ENCODE peak calls at places on chromosomes 6 and 20, in five cellular contexts. O, H, S, B and C are unnamed samples.

GRCh38 chr20:1539816-1540215 is 17.7 kb downstream of the SIRPD start:
- DNase-seq in O (no peak), H (no peak), S (no peak), B (no peak), C (no peak)

GRCh38 chr6:40881501-40881900 is 157.5 kb downstream of the UNC5CL start:
- DNase-seq in O (no peak), H (no peak), S (no peak), B (no peak), C (no peak)

GRCh38 chr20:38673731-38674177 is 50.5 kb upstream of the SLC32A1 start:
- DNase-seq in O (no peak), H (no peak), S (no peak), B (no peak), C (no peak)

GRCh38 chr20:59724457-59725366 is 120.4 kb downstream of the PHACTR3 start:
- DNase-seq in O (no peak), H (no peak), S (no peak), B (no peak), C (no peak)

GRCh38 chr6:73656501-73657145 is 2.8 kb upstream of the SLC17A5 start:
- DNase-seq in O (no peak), H (no peak), S (no peak), B (no peak), C (no peak)

GRCh38 chr20:33647603-33648395 is 14.3 kb upstream of the C20orf144 start:
- DNase-seq in O (no peak), H (no peak), S (peak), B (no peak), C (no peak)

GRCh38 chr20:35059110-35059509 is 33.5 kb downstream of the TRPC4AP start:
- DNase-seq in O (no peak), H (no peak), S (no peak), B (no peak), C (no peak)

GRCh38 chr6:151228788-151229400 is 10.9 kb upstream of the AKAP12 start:
- DNase-seq in O (no peak), H (no peak), S (no peak), B (no peak), C (no peak)

GRCh38 chr6:19028201-19028600 is 641.1 kb downstream of the RNF144B start:
- DNase-seq in O (no peak), H (no peak), S (no peak), B (no peak), C (no peak)

GRCh38 chr20:20233041-20233514 is 134.8 kb upstream of the INSM1 start:
- DNase-seq in O (no peak), H (no peak), S (no peak), B (no peak), C (no peak)

GRCh38 chr6:138953451-138953850 is 34.6 kb downstream of the REPS1 start:
- DNase-seq in O (no peak), H (no peak), S (no peak), B (no peak), C (no peak)

DNA sequence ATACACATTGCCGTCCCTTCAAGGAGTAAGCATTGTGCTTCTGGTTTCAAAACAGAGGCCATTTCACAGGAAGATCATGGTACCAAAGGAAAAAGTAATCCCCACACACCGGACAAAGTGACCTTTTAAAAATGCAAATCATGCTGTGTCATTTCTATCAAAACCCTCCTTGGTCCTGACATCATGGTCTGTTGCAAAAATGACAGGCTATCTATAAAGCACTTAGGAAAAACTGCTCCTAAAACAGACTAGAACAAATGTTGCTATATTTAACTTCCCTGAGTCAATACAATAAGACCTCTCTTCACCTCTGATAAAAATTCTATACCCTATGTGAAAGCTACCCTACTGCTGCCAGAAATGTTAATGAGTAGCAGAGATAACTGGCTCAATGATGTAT is 353.6 kb upstream of the RUNX2 start:
- DNase-seq in O (no peak), H (no peak), S (no peak), B (no peak), C (no peak)
- TF ChIP-seq EP300 in O (no peak), H (no peak), S (no peak), B (no peak), C (no peak)

GRCh38 chr6:90648873-90649272 is 62.0 kb upstream of the MAP3K7 start:
- DNase-seq in O (no peak), H (no peak), S (no peak), B (no peak), C (no peak)

GRCh38 chr6:90653750-90654149 is 66.9 kb upstream of the MAP3K7 start:
- DNase-seq in O (no peak), H (no peak), S (no peak), B (no peak), C (no peak)

GRCh38 chr6:90646936-90647335 is 60.1 kb upstream of the MAP3K7 start:
- DNase-seq in O (no peak), H (no peak), S (no peak), B (no peak), C (no peak)

GRCh38 chr6:90654166-90654565 is 67.3 kb upstream of the MAP3K7 start:
- DNase-seq in O (no peak), H (no peak), S (no peak), B (no peak), C (no peak)

GRCh38 chr6:90650041-90650948 is 63.4 kb upstream of the MAP3K7 start:
- DNase-seq in O (no peak), H (no peak), S (no peak), B (no peak), C (no peak)
- TF ChIP-seq EP300 in O (no peak), H (no peak), S (no peak), B (no peak), C (no peak)

DNA sequence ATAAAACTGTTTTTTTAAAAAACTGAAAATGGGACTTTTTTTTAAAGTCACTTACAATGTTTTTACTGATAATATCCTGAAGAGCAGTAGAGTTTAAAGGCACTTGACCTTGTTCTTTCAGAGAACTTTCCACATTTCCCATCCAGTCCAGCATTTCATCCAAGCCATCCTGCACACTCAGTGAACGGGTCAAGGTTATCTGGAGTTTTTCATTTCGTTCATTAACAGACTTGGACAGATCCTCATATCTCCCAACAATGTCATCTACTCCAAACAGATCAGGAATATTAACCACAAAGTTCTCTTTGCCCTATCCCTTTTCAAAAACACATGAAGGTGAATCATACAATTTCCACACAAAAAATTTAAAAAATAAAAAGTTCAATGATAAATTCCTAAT is 69.1 kb downstream of the DST start:
- DNase-seq in O (no peak), H (peak), S (no peak), B (no peak), C (no peak)
- TF ChIP-seq EP300 in O (no peak), H (no peak), S (no peak), B (no peak), C (no peak)

DNA sequence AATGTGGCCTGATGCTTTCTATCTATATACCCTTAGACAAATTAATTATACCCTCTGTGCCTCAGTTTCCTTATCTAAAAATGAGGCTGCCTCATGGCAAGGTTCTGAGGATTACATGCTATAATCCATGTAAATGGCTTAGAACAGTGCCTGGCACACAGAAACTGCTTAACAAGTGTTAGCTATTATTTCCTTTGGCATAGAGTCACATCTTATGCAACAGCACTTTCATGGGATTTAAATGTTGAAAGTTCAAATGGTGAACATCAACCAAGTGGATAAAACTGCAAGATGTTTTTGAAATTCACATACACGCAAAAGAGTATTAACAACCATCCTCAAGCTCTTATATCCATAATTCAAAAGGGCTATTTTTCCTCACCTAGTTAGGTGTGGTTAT is 202.8 kb upstream of the JAG1 start:
- DNase-seq in O (no peak), H (no peak), S (no peak), B (no peak), C (no peak)
- TF ChIP-seq EP300 in O (no peak), H (no peak), S (no peak), B (no peak), C (no peak)

GRCh38 chr6:69887714-69888345 is 21.5 kb downstream of the COL19A1 start:
- DNase-seq in O (no peak), H (no peak), S (no peak), B (no peak), C (no peak)

GRCh38 chr6:69883551-69883950 is 17.2 kb downstream of the COL19A1 start:
- DNase-seq in O (no peak), H (no peak), S (no peak), B (no peak), C (no peak)

GRCh38 chr6:69884231-69884630 is 17.9 kb downstream of the COL19A1 start:
- DNase-seq in O (no peak), H (no peak), S (no peak), B (no peak), C (no peak)

GRCh38 chr6:69888842-69889590 is 22.7 kb downstream of the COL19A1 start:
- DNase-seq in O (no peak), H (no peak), S (no peak), B (no peak), C (no peak)

GRCh38 chr6:69887026-69887425 is 20.7 kb downstream of the COL19A1 start:
- DNase-seq in O (no peak), H (no peak), S (no peak), B (no peak), C (no peak)
- TF ChIP-seq EP300 in O (no peak), H (no peak), S (no peak), B (no peak), C (no peak)

DNA sequence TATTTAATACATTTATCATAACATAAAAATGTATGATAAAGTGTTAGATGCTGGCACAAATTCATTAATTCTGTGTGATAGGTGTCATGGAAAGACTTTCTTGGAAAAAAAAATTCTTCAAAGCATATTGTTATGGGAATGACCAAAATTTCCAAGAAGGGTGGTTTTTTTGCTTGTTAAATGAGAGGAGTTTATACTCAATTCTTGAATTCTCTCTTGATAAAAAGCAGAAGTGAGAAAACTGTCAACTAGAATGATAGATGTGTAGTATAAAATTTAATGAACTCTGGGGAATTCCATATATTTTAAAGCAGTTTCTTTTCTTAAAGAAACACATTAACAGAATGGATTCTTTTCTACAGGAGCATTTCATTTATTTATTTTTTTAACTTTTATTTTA is 62.0 kb upstream of the SNAP91 start:
- DNase-seq in O (no peak), H (no peak), S (no peak), B (no peak), C (no peak)
- TF ChIP-seq EP300 in O (no peak), H (no peak), S (no peak), B (no peak), C (no peak)

GRCh38 chr6:11110921-11111768 is at the start of gene ERVFRD-1:
- DNase-seq in O (no peak), H (no peak), S (no peak), B (no peak), C (no peak)

GRCh38 chr6:11113038-11113437 is 1.5 kb upstream of the ERVFRD-1 start:
- DNase-seq in O (no peak), H (no peak), S (no peak), B (no peak), C (no peak)

GRCh38 chr6:11111769-11112437 is 378 bp upstream of the ERVFRD-1 start:
- DNase-seq in O (no peak), H (no peak), S (no peak), B (no peak), C (no peak)
- TF ChIP-seq EP300 in O (no peak), H (no peak), S (no peak), B (no peak), C (no peak)

GRCh38 chr6:145275019-145275418 is 460.3 kb downstream of the EPM2A start:
- DNase-seq in O (no peak), H (no peak), S (no peak), B (no peak), C (no peak)
- TF ChIP-seq EP300 in O (no peak), H (no peak), S (no peak), B (no peak), C (no peak)